ENCODE peak calls at places on chromosome 10, in five cellular contexts. M is neural progenitor cell, S is GM23248, R is PC-3, L is OCI-LY7. H is an unnamed sample. For H3K9me3, the result is how much of the 10 kb centered on the place peaks cover.

GRCh38 chr10:117694251-117694650 is 151.7 kb downstream of the EMX2 start:
- DNase-seq in M (no peak), S (peak), R (no peak), L (no peak), H (no peak)

GRCh38 chr10:124827474-124827873 is 25.9 kb downstream of the ABRAXAS2 start:
- DNase-seq in M (no peak), S (peak), R (peak), L (peak), H (no peak)

GRCh38 chr10:58385784-58386112 is 538 bp downstream of the TFAM start:
- DNase-seq in M (peak), S (peak), R (peak), L (peak), H (no peak)

GRCh38 chr10:119211176-119211575 is 3.8 kb downstream of the GRK5 start:
- DNase-seq in M (no peak), S (peak), R (peak), L (no peak), H (no peak)

GRCh38 chr10:19848226-19848950 is 32.2 kb downstream of the PLXDC2 start:
- DNase-seq in M (no peak), S (no peak), R (no peak), L (no peak), H (no peak)

GRCh38 chr10:70232859-70233108 is 445 bp downstream of the PPA1 start:
- DNase-seq in M (no peak), S (no peak), R (no peak), L (no peak), H (no peak)

GRCh38 chr10:99365761-99366160 is 36.6 kb downstream of the CNNM1 start:
- DNase-seq in M (no peak), S (peak), R (no peak), L (no peak), H (no peak)

GRCh38 chr10:88389456-88389855 is 193.7 kb downstream of the RNLS start:
- DNase-seq in M (peak), S (peak), R (no peak), L (peak), H (no peak)

GRCh38 chr10:48470893-48471805 is 133.7 kb downstream of the ARHGAP22 start:
- DNase-seq in M (no peak), S (peak), R (no peak), L (no peak), H (no peak)

GRCh38 chr10:119131512-119132240 is 27.8 kb downstream of the DENND10 start:
- DNase-seq in M (no peak), S (peak), R (no peak), L (peak), H (no peak)

GRCh38 chr10:118564652-118565051 is 30.8 kb downstream of the PRLHR start:
- DNase-seq in M (peak), S (peak), R (peak), L (no peak), H (no peak)

GRCh38 chr10:112678581-112678980 is 231.6 kb downstream of the VTI1A start:
- DNase-seq in M (no peak), S (no peak), R (no peak), L (no peak), H (no peak)

GRCh38 chr10:121406823-121407545 is 191.3 kb downstream of the FGFR2 start:
- DNase-seq in M (no peak), S (no peak), R (no peak), L (no peak), H (no peak)

GRCh38 chr10:85558533-85558932 is 808.1 kb downstream of the GRID1 start:
- DNase-seq in M (no peak), S (no peak), R (no peak), L (no peak), H (no peak)

GRCh38 chr10:60444494-60445064 is 54.9 kb upstream of the ANK3 start:
- DNase-seq in M (peak), S (peak), R (peak), L (no peak), H (peak)

GRCh38 chr10:43026039-43026973 is 50.6 kb upstream of the RET start:
- DNase-seq in M (peak), S (no peak), R (peak), L (no peak), H (no peak)

GRCh38 chr10:124403548-124403947 is 15.2 kb downstream of the OAT start:
- DNase-seq in M (peak), S (peak), R (peak), L (peak), H (peak)

GRCh38 chr10:5710854-5711253 is 26.2 kb downstream of the TASOR2 start:
- DNase-seq in M (no peak), S (peak), R (no peak), L (no peak), H (no peak)

GRCh38 chr10:71357792-71358265 is 38.8 kb downstream of the SLC29A3 start:
- DNase-seq in M (no peak), S (peak), R (no peak), L (no peak), H (no peak)

GRCh38 chr10:48814933-48815332 is 124.7 kb downstream of the LRRC18 start:
- DNase-seq in M (no peak), S (no peak), R (peak), L (no peak), H (no peak)

GRCh38 chr10:99619090-99619800 is 994 bp downstream of the SLC25A28 start:
- DNase-seq in M (peak), S (peak), R (no peak), L (peak), H (no peak)

GRCh38 chr10:16995867-16996529 is 133.6 kb downstream of the CUBN start:
- DNase-seq in M (peak), S (peak), R (peak), L (no peak), H (no peak)

GRCh38 chr10:2899246-2899645 is 168.1 kb upstream of the PFKP start:
- DNase-seq in M (no peak), S (no peak), R (no peak), L (no peak), H (no peak)

DNA sequence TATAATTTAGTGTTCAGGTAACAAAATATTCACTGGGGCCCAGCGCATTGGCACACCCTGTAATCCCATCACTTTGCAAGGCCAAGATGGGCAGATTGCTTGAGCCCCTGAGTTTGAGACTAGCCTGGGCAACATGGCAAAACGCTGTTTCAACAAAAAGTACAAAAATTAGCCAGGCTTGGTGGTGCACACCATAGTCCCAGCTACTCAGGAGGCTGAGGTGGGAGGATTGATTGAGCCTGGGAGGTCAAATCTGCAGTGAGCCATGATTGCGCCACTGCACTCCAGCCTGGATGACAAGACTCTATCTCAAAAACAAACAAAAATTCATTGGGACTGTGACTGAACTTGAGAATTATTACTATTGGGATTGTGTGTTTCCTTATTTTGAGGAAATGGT is 40.4 kb upstream of the TRUB1 start:
- DNase-seq in M (no peak), S (no peak), R (no peak), L (no peak), H (no peak)
- H3K9me3 ChIP-seq in M (under half), S (under half), R (under half), L (under half), H (under half)

GRCh38 chr10:95831515-95831914 is 75.6 kb downstream of the ENTPD1 start:
- DNase-seq in M (no peak), S (no peak), R (no peak), L (no peak), H (no peak)
- TF ChIP-seq EZH2phosphoT487 in M (no peak), S (no peak), R (no peak), L (no peak), H (no peak)

DNA sequence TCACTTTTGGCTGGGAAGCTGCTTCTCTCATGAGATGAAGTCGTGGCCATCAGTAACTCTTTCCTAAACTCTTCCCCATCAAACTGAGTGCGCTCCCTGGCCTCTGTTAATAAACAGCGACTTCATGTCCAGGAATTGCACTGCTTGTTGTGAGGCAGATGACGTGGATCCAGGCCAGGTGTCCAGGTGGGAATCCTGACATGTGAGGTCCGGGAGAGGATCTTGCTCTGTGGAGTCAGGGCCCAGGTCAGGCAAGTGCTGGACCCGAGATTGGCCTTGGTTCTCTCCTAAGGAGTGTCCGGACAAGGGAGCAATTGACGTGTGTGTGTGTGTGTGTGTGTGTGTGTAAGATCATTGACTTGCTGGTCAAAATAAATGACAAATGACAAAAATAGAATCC is 362.7 kb downstream of the GLRX3 start:
- DNase-seq in M (no peak), S (no peak), R (no peak), L (no peak), H (no peak)
- H3K9me3 ChIP-seq in M (under half), S (under half), R (under half), L (under half), H (under half)

GRCh38 chr10:97333601-97334369 is 744 bp downstream of the FRAT2 start:
- DNase-seq in M (peak), S (peak), R (peak), L (peak), H (no peak)
- TF ChIP-seq EZH2phosphoT487 in M (no peak), S (no peak), R (no peak), L (no peak), H (no peak)

GRCh38 chr10:131174651-131175540 is 136.6 kb downstream of the TCERG1L start:
- DNase-seq in M (no peak), S (no peak), R (no peak), L (no peak), H (no peak)
- H3K9me3 ChIP-seq in M (under half), S (under half), R (under half), L (under half), H (under half)

GRCh38 chr10:132165416-132165980 is 21.2 kb upstream of the DPYSL4 start:
- DNase-seq in M (no peak), S (no peak), R (no peak), L (no peak), H (no peak)

GRCh38 chr10:132164801-132165278 is 21.9 kb upstream of the DPYSL4 start:
- DNase-seq in M (peak), S (no peak), R (no peak), L (no peak), H (no peak)

GRCh38 chr10:132163278-132163765 is 23.4 kb upstream of the DPYSL4 start:
- DNase-seq in M (peak), S (peak), R (peak), L (peak), H (peak)

GRCh38 chr10:132162590-132163277 is 24.0 kb upstream of the DPYSL4 start:
- DNase-seq in M (no peak), S (no peak), R (no peak), L (no peak), H (no peak)

DNA sequence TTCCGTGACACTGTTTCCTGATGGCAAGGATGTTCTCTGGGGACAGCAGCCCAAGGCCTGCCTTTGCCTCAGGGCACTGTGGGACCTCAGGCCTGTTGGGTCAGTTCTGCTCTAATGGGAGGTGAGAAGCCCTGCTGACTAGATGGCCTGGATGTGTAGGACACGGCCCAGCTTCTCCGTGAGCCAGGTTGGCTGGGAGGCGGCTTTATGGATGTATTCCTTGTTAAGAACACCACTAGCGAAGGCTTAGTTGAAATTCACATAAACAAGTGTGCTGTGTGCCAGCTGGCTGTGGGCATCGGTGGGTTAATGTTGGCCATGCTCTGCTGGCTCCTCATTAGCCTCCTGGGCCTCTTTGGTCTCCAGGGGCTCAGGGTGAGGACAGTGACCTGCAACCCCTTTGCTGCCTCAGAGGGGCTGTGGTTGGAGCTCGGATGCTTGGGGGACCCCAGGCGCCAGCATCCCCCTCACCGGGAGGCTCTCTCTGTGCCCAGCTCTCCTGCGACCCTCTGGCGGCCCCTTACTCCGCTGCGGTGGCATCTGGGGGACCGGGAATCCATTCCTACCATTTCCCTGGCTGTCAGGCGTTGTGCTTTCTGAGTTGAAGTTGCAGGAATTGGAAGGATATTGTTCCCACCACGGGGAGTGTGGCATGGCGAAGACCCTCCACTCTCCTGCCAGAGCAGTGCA is 22.8 kb upstream of the DPYSL4 start:
- DNase-seq in M (no peak), S (no peak), R (no peak), L (no peak), H (no peak)
- TF ChIP-seq EZH2phosphoT487 in M (no peak), S (no peak), R (no peak), L (no peak), H (no peak)

GRCh38 chr10:34254596-34254995 is 560.5 kb downstream of the PARD3 start:
- DNase-seq in M (no peak), S (peak), R (peak), L (no peak), H (peak)

GRCh38 chr10:34249634-34250033 is 565.5 kb downstream of the PARD3 start:
- DNase-seq in M (peak), S (no peak), R (peak), L (no peak), H (no peak)

GRCh38 chr10:34251177-34251576 is 563.9 kb downstream of the PARD3 start:
- DNase-seq in M (no peak), S (no peak), R (no peak), L (no peak), H (no peak)

GRCh38 chr10:34250722-34251121 is 564.4 kb downstream of the PARD3 start:
- DNase-seq in M (no peak), S (no peak), R (no peak), L (no peak), H (no peak)

GRCh38 chr10:34252111-34252510 is 563.0 kb downstream of the PARD3 start:
- DNase-seq in M (no peak), S (no peak), R (peak), L (no peak), H (peak)
- H3K9me3 ChIP-seq in M (under half), S (under half), R (under half), L (under half), H (under half)

GRCh38 chr10:73522263-73522662 is 26.4 kb upstream of the PPP3CB start:
- DNase-seq in M (no peak), S (peak), R (no peak), L (no peak), H (no peak)
- TF ChIP-seq EZH2phosphoT487 in M (no peak), S (no peak), R (no peak), L (no peak), H (no peak)

GRCh38 chr10:131708225-131708624 is 192.6 kb upstream of the PPP2R2D start:
- DNase-seq in M (no peak), S (no peak), R (no peak), L (no peak), H (no peak)
- H3K9me3 ChIP-seq in M (under half), S (under half), R (under half), L (under half), H (under half)

DNA sequence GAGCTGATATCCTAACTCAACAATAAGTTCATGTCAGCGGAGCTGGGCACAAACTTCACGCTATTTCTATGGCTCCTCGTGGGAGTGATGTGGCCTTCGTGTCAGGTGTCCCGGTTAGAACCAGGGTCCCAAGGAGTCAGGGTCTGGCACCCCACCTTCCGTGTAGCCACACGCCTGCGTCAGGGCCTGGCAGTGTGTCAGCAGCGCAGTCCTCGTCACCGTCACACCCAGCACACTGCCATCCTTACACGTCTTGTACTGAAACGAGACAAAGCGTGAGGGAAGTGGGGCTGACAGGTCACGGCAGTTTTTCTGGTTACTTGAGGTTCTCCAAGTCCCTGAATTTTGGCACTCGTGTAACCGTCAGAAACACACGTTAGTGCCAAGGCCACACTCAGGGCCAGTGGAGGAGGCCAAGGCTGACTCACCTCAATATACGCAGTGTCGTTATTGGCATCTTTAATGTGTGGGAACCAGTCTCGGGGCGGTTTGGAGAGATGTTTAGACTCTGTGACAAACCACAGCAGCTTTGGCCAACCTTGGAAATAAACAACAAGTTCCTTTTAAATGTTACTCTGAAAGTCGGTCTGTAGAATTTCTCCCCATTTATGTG is 254.7 kb downstream of the ZMYND11 start:
- DNase-seq in M (no peak), S (no peak), R (no peak), L (no peak), H (no peak)
- TF ChIP-seq EZH2phosphoT487 in M (no peak), S (no peak), R (no peak), L (no peak), H (no peak)

H was measured in HCT116.